ENCODE peak calls at places on chromosome 17, in eight cellular contexts. One of them, this sample, is unnamed.

GRCh38 chr17:73325527-73325842 is 13.7 kb upstream of the CDC42EP4 start:
- DNase-seq in AG04450: no peak
- DNase-seq in heart right ventricle: no peak
- DNase-seq in OCI-LY7: no peak
- DNase-seq in left ventricle myocardium inferior: no peak
- DNase-seq in astrocyte of the cerebellum: no peak
- DNase-seq in body of pancreas: no peak
- DNase-seq in lower lobe of right lung: no peak
- DNase-seq in this sample: peak

GRCh38 chr17:1720856-1721386 is 3.6 kb upstream of the WDR81 start:
- DNase-seq in AG04450: no peak
- DNase-seq in heart right ventricle: peak
- DNase-seq in OCI-LY7: peak
- DNase-seq in left ventricle myocardium inferior: no peak
- DNase-seq in astrocyte of the cerebellum: no peak
- DNase-seq in body of pancreas: peak
- DNase-seq in lower lobe of right lung: peak
- DNase-seq in this sample: no peak

GRCh38 chr17:34146440-34147043 is 108.5 kb upstream of the CCL2 start:
- DNase-seq in AG04450: no peak
- DNase-seq in heart right ventricle: peak
- DNase-seq in OCI-LY7: peak
- DNase-seq in left ventricle myocardium inferior: peak
- DNase-seq in astrocyte of the cerebellum: no peak
- DNase-seq in body of pancreas: peak
- DNase-seq in lower lobe of right lung: peak
- DNase-seq in this sample: no peak

GRCh38 chr17:44279586-44280344 is 11.8 kb upstream of the SLC4A1 start:
- DNase-seq in AG04450: peak
- DNase-seq in heart right ventricle: peak
- DNase-seq in OCI-LY7: peak
- DNase-seq in left ventricle myocardium inferior: peak
- DNase-seq in astrocyte of the cerebellum: peak
- DNase-seq in body of pancreas: peak
- DNase-seq in lower lobe of right lung: peak
- DNase-seq in this sample: peak

GRCh38 chr17:888998-889401 is 90.6 kb downstream of the NXN start:
- DNase-seq in AG04450: no peak
- DNase-seq in heart right ventricle: no peak
- DNase-seq in OCI-LY7: peak
- DNase-seq in left ventricle myocardium inferior: no peak
- DNase-seq in astrocyte of the cerebellum: no peak
- DNase-seq in body of pancreas: no peak
- DNase-seq in lower lobe of right lung: no peak
- DNase-seq in this sample: no peak

GRCh38 chr17:46061435-46061834 is 62.4 kb downstream of the STH start:
- DNase-seq in AG04450: no peak
- DNase-seq in heart right ventricle: no peak
- DNase-seq in OCI-LY7: no peak
- DNase-seq in left ventricle myocardium inferior: no peak
- DNase-seq in astrocyte of the cerebellum: no peak
- DNase-seq in body of pancreas: no peak
- DNase-seq in lower lobe of right lung: no peak
- DNase-seq in this sample: no peak

GRCh38 chr17:58305626-58306025 is 23.0 kb downstream of the TSPOAP1 start:
- DNase-seq in AG04450: no peak
- DNase-seq in heart right ventricle: no peak
- DNase-seq in OCI-LY7: no peak
- DNase-seq in left ventricle myocardium inferior: no peak
- DNase-seq in astrocyte of the cerebellum: no peak
- DNase-seq in body of pancreas: no peak
- DNase-seq in lower lobe of right lung: no peak
- DNase-seq in this sample: no peak

GRCh38 chr17:78432226-78432894 is 53.9 kb downstream of the PGS1 start:
- DNase-seq in AG04450: no peak
- DNase-seq in heart right ventricle: no peak
- DNase-seq in OCI-LY7: no peak
- DNase-seq in left ventricle myocardium inferior: no peak
- DNase-seq in astrocyte of the cerebellum: no peak
- DNase-seq in body of pancreas: peak
- DNase-seq in lower lobe of right lung: no peak
- DNase-seq in this sample: no peak

GRCh38 chr17:35265071-35265470 is 22.2 kb downstream of the SLFN5 start:
- DNase-seq in AG04450: no peak
- DNase-seq in heart right ventricle: no peak
- DNase-seq in OCI-LY7: no peak
- DNase-seq in left ventricle myocardium inferior: no peak
- DNase-seq in astrocyte of the cerebellum: no peak
- DNase-seq in body of pancreas: no peak
- DNase-seq in lower lobe of right lung: no peak
- DNase-seq in this sample: no peak

GRCh38 chr17:64502021-64502420 is 4.1 kb downstream of the DDX5 start:
- DNase-seq in AG04450: no peak
- DNase-seq in heart right ventricle: no peak
- DNase-seq in OCI-LY7: no peak
- DNase-seq in left ventricle myocardium inferior: no peak
- DNase-seq in astrocyte of the cerebellum: no peak
- DNase-seq in body of pancreas: no peak
- DNase-seq in lower lobe of right lung: no peak
- DNase-seq in this sample: no peak

GRCh38 chr17:64500487-64500859 is 3.6 kb upstream of the POLG2 start:
- DNase-seq in AG04450: no peak
- DNase-seq in heart right ventricle: no peak
- DNase-seq in OCI-LY7: no peak
- DNase-seq in left ventricle myocardium inferior: no peak
- DNase-seq in astrocyte of the cerebellum: no peak
- DNase-seq in body of pancreas: no peak
- DNase-seq in lower lobe of right lung: no peak
- DNase-seq in this sample: no peak

GRCh38 chr17:64500923-64501765 is 4.3 kb upstream of the POLG2 start:
- DNase-seq in AG04450: no peak
- DNase-seq in heart right ventricle: no peak
- DNase-seq in OCI-LY7: no peak
- DNase-seq in left ventricle myocardium inferior: no peak
- DNase-seq in astrocyte of the cerebellum: no peak
- DNase-seq in body of pancreas: no peak
- DNase-seq in lower lobe of right lung: no peak
- DNase-seq in this sample: no peak

GRCh38 chr17:64498308-64499203 is 1.7 kb upstream of the POLG2 start:
- DNase-seq in AG04450: no peak
- DNase-seq in heart right ventricle: no peak
- DNase-seq in OCI-LY7: no peak
- DNase-seq in left ventricle myocardium inferior: no peak
- DNase-seq in astrocyte of the cerebellum: no peak
- DNase-seq in body of pancreas: no peak
- DNase-seq in lower lobe of right lung: no peak
- DNase-seq in this sample: no peak

DNA sequence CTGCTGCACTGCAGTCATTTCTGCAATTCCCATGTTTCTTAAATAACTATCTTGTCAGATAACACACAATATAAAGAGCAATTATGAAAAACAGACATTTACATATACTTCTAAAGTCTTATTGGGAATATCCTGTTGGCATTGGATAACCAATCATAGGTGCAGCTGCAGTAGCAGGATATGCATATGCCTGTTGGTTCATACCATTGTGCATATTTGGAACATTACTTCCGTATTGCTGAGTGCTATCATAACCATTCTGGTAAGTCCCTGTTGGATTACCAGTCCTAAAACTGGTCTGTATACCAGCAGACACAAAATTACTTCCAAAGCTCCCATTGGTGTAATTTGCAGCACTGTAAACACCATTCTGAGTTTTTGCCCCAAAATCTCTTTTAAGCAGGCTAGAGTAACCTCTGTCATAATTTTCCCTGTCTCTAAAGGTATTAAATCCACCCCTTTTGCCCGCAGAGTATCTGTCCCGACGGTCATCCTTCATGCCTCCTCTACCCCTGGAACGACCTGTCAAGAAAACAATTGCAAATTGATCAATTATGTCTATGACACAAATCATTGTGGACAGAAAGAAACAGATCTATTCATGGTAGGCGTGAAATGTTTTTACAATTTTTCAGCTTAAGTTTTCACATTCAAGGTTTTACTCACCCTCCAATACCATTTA is 3.1 kb upstream of the POLG2 start:
- DNase-seq in AG04450: no peak
- DNase-seq in heart right ventricle: no peak
- DNase-seq in OCI-LY7: peak
- DNase-seq in left ventricle myocardium inferior: no peak
- DNase-seq in astrocyte of the cerebellum: no peak
- DNase-seq in body of pancreas: no peak
- DNase-seq in lower lobe of right lung: no peak
- DNase-seq in this sample: no peak
- H3K4me3 ChIP-seq in AG04450: no peak
- H3K4me3 ChIP-seq in heart right ventricle: no peak
- H3K4me3 ChIP-seq in OCI-LY7: no peak
- H3K4me3 ChIP-seq in left ventricle myocardium inferior: no peak
- H3K4me3 ChIP-seq in astrocyte of the cerebellum: no peak
- H3K4me3 ChIP-seq in body of pancreas: no peak
- H3K4me3 ChIP-seq in lower lobe of right lung: no peak
- H3K4me3 ChIP-seq in this sample: no peak

DNA sequence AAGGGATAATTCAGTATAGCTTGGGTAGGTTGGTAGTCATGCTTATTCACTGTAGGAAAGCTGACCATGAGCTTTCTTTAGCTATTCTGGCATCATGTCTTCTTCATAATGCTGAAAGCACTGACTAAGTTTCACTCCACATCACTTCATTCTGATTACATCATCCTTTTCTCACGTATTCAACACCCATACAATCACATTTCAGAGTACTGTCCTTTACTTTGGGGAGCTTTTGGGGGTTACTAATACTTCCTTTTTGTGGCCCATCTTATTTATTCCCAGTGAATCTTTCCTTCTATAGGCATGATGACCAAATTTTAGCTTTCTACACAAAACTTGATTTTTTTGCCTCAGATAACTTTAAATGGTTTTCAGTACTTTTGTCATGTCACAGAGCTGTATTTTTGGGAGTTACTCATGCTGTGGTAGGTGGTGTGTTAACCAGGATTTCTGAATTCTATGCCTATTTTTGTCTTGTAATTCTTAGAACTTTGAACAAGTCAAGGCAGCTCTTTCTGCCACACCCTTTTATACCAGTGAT is 23.4 kb downstream of the TADA2A start:
- DNase-seq in AG04450: no peak
- DNase-seq in heart right ventricle: no peak
- DNase-seq in OCI-LY7: no peak
- DNase-seq in left ventricle myocardium inferior: no peak
- DNase-seq in astrocyte of the cerebellum: no peak
- DNase-seq in body of pancreas: no peak
- DNase-seq in lower lobe of right lung: no peak
- DNase-seq in this sample: no peak
- H3K4me3 ChIP-seq in AG04450: no peak
- H3K4me3 ChIP-seq in heart right ventricle: no peak
- H3K4me3 ChIP-seq in OCI-LY7: no peak
- H3K4me3 ChIP-seq in left ventricle myocardium inferior: no peak
- H3K4me3 ChIP-seq in astrocyte of the cerebellum: no peak
- H3K4me3 ChIP-seq in body of pancreas: no peak
- H3K4me3 ChIP-seq in lower lobe of right lung: no peak
- H3K4me3 ChIP-seq in this sample: no peak

DNA sequence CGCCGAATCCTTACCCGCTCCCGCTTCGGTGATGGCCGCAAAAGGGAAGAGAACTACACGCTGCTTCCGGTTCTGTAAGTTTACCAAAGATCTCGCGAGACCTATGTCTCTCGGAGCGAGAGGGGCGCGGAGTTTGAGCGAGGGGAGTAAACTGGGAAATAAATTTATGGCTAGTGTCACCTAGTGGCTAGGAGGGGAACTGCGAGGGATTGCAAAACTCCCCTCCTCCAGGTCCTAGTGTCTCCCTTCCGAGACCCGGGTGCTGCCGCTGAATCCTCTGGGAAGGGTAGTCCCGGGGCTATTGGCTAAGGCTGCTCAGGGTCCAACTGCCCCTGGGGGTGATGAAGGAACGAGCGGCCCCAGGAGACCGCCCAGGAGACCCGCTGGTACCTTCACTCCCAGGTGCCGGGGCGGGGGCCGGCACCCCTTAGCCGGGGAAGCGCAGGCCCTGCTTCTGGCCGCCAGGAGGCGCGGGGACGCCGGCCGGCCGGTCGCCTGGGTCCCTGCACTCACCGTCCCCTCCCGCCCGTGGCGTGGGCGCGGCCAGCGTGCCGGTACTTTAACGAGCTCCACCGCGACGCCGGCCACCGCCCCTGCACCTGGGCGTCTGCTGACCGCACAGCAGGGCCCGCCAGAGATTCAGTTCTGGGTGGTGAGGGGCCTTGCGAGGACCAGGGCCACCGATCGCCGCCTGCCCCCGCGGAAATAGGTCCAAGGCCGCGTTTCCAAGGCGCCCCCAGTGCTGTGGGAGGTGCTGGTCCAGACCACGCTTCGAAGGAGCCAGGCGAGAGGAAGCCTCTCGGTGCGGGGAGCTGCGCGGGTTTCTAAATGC is at the start of gene RPL26:
- DNase-seq in AG04450: peak
- DNase-seq in heart right ventricle: peak
- DNase-seq in OCI-LY7: peak
- DNase-seq in left ventricle myocardium inferior: peak
- DNase-seq in astrocyte of the cerebellum: peak
- DNase-seq in body of pancreas: peak
- DNase-seq in lower lobe of right lung: peak
- DNase-seq in this sample: peak
- H3K4me3 ChIP-seq in AG04450: peak
- H3K4me3 ChIP-seq in heart right ventricle: peak
- H3K4me3 ChIP-seq in OCI-LY7: peak
- H3K4me3 ChIP-seq in left ventricle myocardium inferior: peak
- H3K4me3 ChIP-seq in astrocyte of the cerebellum: peak
- H3K4me3 ChIP-seq in body of pancreas: peak
- H3K4me3 ChIP-seq in lower lobe of right lung: peak
- H3K4me3 ChIP-seq in this sample: peak

DNA sequence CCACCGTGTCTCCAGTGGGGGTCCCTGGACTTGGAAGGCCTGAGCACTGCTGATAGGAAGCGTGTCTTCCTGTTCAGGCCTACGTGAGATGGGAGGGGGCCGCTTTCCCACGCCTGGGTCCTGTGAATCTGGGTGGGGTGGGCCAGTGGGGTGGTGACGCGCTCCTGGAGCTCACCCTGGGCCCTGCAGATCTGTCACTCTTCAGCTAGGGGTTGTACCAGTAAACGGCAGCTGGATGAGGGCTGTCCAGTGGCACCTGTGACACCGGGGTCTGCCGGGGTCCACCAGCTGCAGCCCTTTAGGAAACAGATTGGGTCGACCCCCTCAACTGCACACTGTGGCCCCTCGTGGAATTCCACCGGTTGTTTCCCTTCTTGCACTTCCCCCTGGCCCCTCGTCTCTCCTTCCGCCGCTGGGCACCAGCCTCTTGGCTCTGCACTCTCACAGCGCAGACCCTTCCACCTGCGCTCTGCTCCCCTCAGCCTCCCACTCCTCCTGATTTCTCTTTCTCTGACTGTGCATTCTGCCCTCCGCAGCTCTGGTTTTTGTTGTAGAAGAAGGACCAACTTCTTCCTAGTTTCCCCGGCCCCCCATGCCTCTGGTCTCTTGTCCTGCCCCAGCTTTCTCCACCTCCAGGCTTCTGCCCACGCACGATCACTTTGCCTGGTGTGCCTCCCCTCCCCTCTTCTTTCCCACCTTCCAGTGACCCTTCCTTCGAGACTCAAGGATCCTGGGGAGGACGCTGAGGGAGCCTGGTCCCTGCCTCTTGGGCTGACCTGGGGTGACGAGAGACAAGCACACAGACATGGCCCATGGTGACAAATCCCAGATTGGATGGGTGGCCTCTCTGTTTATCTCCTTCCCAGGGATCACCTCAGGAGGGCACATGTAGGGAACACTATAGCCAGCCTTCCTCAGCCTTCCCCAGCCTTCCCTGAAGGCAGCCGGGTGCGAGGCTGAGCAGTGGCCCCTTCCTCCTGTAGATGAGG is 4.8 kb downstream of the MRC2 start:
- DNase-seq in AG04450: no peak
- DNase-seq in heart right ventricle: no peak
- DNase-seq in OCI-LY7: no peak
- DNase-seq in left ventricle myocardium inferior: no peak
- DNase-seq in astrocyte of the cerebellum: no peak
- DNase-seq in body of pancreas: no peak
- DNase-seq in lower lobe of right lung: no peak
- DNase-seq in this sample: no peak
- H3K4me3 ChIP-seq in AG04450: no peak
- H3K4me3 ChIP-seq in heart right ventricle: no peak
- H3K4me3 ChIP-seq in OCI-LY7: no peak
- H3K4me3 ChIP-seq in left ventricle myocardium inferior: no peak
- H3K4me3 ChIP-seq in astrocyte of the cerebellum: no peak
- H3K4me3 ChIP-seq in body of pancreas: no peak
- H3K4me3 ChIP-seq in lower lobe of right lung: no peak
- H3K4me3 ChIP-seq in this sample: no peak